ENCODE peak calls at places on chromosome 12, in nine cellular contexts. R is GM12865, E is cardiac muscle cell, P is heart right ventricle, J is lower lobe of right lung, H is omental fat pad, C is psoas muscle, I is tibial nerve, U is WERI-Rb-1. V is an unnamed sample.

GRCh38 chr12:12333407-12333831 is 16.6 kb downstream of the MANSC1 start:
- DNase-seq in P (no peak), H (no peak), J (no peak), C (no peak), R (no peak), E (no peak), U (no peak), I (no peak), V (no peak)

GRCh38 chr12:288687-289086 is 26.1 kb upstream of the SLC6A13 start:
- DNase-seq in I (no peak), J (no peak), H (no peak), U (no peak), C (no peak), R (no peak), P (no peak), E (no peak), V (no peak)

GRCh38 chr12:108768591-108769500 is 37.5 kb upstream of the CORO1C start:
- DNase-seq in C (no peak), R (peak; percentile 46), J (peak; percentile 82), E (peak; percentile 43), U (no peak), H (no peak), P (no peak), I (no peak), V (no peak)

GRCh38 chr12:88505696-88506095 is 74.6 kb downstream of the KITLG start:
- DNase-seq in J (no peak), I (no peak), C (no peak), H (no peak), P (no peak), E (no peak), R (no peak), U (no peak), V (no peak)

GRCh38 chr12:92208613-92209121 is 63.0 kb upstream of the BTG1 start:
- DNase-seq in J (no peak), U (peak; percentile 53), R (peak; percentile 77), P (peak; percentile 16), I (peak; percentile 12), C (no peak), E (peak; percentile 7), H (no peak), V (peak; percentile 25)

GRCh38 chr12:4108803-4109345 is 164.7 kb upstream of the CCND2 start:
- DNase-seq in R (no peak), P (no peak), C (no peak), J (no peak), E (no peak), U (no peak), H (no peak), I (no peak), V (no peak)

GRCh38 chr12:49548822-49549648 is 10.2 kb downstream of the KCNH3 start:
- DNase-seq in U (no peak), I (no peak), R (no peak), H (no peak), C (peak; percentile 67), J (no peak), E (peak; percentile 53), P (no peak), V (no peak)

GRCh38 chr12:119020377-119021360 is 39.3 kb downstream of the SRRM4 start:
- DNase-seq in C (no peak), R (peak; percentile 14), E (peak; percentile 81), I (no peak), U (peak; percentile 91), P (peak; percentile 30), H (no peak), J (peak; percentile 74), V (no peak)

GRCh38 chr12:75944097-75944904 is 87.3 kb downstream of the PHLDA1 start:
- DNase-seq in C (no peak), P (no peak), I (no peak), H (no peak), J (no peak), E (no peak), U (no peak), R (peak; percentile 70), V (no peak)

GRCh38 chr12:42789808-42790760 is 200.5 kb upstream of the PRICKLE1 start:
- DNase-seq in C (no peak), P (no peak), J (no peak), H (no peak), R (no peak), U (no peak), E (peak; percentile 93), I (no peak), V (no peak)

GRCh38 chr12:20696181-20696580 is 1.0 kb downstream of the SLCO1C1 start:
- DNase-seq in P (peak; percentile 59), I (peak; percentile 54), J (no peak), H (no peak), E (peak; percentile 7), C (peak; percentile 67), R (no peak), U (no peak), V (no peak)

GRCh38 chr12:18552829-18553228 is 185.0 kb downstream of the PLCZ1 start:
- DNase-seq in I (no peak), E (no peak), C (no peak), J (no peak), P (no peak), H (no peak), U (peak; percentile 23), R (no peak), V (no peak)

GRCh38 chr12:10722502-10722904 is 620 bp downstream of the YBX3 start:
- DNase-seq in E (peak; percentile 57), C (peak; percentile 80), U (peak; percentile 21), R (peak; percentile 66), H (no peak), I (no peak), P (peak; percentile 34), J (peak; percentile 68), V (no peak)

GRCh38 chr12:120688527-120689071 is 1.6 kb downstream of the MLEC start:
- DNase-seq in J (no peak), R (peak; percentile 34), E (peak; percentile 18), P (no peak), H (no peak), U (no peak), I (no peak), C (no peak), V (no peak)

GRCh38 chr12:120684523-120684932 is 2.4 kb upstream of the MLEC start:
- DNase-seq in C (no peak), H (no peak), E (no peak), J (no peak), U (no peak), P (no peak), R (peak; percentile 85), I (no peak), V (no peak)

GRCh38 chr12:120686151-120686689 is 729 bp upstream of the MLEC start:
- DNase-seq in J (peak; percentile 100), H (peak; percentile 92), P (peak; percentile 97), I (peak; percentile 92), R (peak; percentile 99), U (peak; percentile 98), E (peak; percentile 100), C (peak; percentile 99), V (peak; percentile 57)

GRCh38 chr12:120687570-120688289 is 781 bp downstream of the MLEC start:
- DNase-seq in I (no peak), J (peak; percentile 59), R (peak; percentile 59), P (peak; percentile 24), H (no peak), U (no peak), C (peak; percentile 58), E (peak; percentile 47), V (no peak)

GRCh38 chr12:120686690-120687569 is at the start of gene MLEC:
- DNase-seq in E (peak; percentile 98), C (peak; percentile 99), H (peak; percentile 97), I (peak; percentile 98), J (peak; percentile 98), U (peak; percentile 98), P (peak; percentile 98), R (peak; percentile 99), V (peak; percentile 92)
- TF ChIP-seq CTCF in E (no peak), C (no peak), H (no peak), I (no peak), J (peak; percentile 15), U (no peak), P (peak; percentile 49), R (peak; percentile 34), V (peak; percentile 22)

GRCh38 chr12:2384533-2385328 is 331.9 kb downstream of the CACNA1C start:
- DNase-seq in H (peak; percentile 10), P (peak; percentile 46), R (no peak), U (peak; percentile 43), C (no peak), E (no peak), J (no peak), I (peak; percentile 17), V (no peak)
- TF ChIP-seq CTCF in H (no peak), P (no peak), R (no peak), U (peak; percentile 31), C (no peak), E (peak; percentile 15), J (no peak), I (no peak), V (no peak)

GRCh38 chr12:114684098-114684869 is at the start of gene TBX3:
- DNase-seq in E (peak; percentile 98), H (peak; percentile 71), C (peak; percentile 97), I (peak; percentile 90), P (peak; percentile 93), U (peak; percentile 89), R (peak; percentile 87), J (peak; percentile 85), V (peak; percentile 39)
- TF ChIP-seq CTCF in E (peak; percentile 49), H (no peak), C (peak; percentile 49), I (no peak), P (peak; percentile 70), U (peak; percentile 23), R (peak; percentile 24), J (peak; percentile 48), V (peak; percentile 30)

GRCh38 chr12:26058818-26059217 is 66.0 kb downstream of the BHLHE41 start:
- DNase-seq in U (no peak), C (no peak), E (no peak), R (peak; percentile 18), H (no peak), I (no peak), J (no peak), P (no peak), V (no peak)

GRCh38 chr12:26062006-26062405 is 62.8 kb downstream of the BHLHE41 start:
- DNase-seq in R (no peak), U (no peak), C (no peak), H (no peak), J (no peak), P (no peak), I (no peak), E (no peak), V (no peak)

GRCh38 chr12:26056335-26056734 is 68.5 kb downstream of the BHLHE41 start:
- DNase-seq in J (no peak), H (no peak), I (no peak), C (no peak), R (no peak), P (no peak), U (no peak), E (no peak), V (no peak)

GRCh38 chr12:26055087-26055486 is 69.8 kb downstream of the BHLHE41 start:
- DNase-seq in U (no peak), C (no peak), H (no peak), J (no peak), E (no peak), I (no peak), R (no peak), P (no peak), V (no peak)

GRCh38 chr12:26058308-26058707 is 66.5 kb downstream of the BHLHE41 start:
- DNase-seq in J (no peak), U (no peak), P (no peak), E (no peak), C (no peak), I (no peak), R (peak; percentile 31), H (no peak), V (no peak)
- TF ChIP-seq CTCF in J (no peak), U (peak; percentile 13), P (no peak), E (no peak), C (no peak), I (no peak), R (no peak), H (no peak), V (no peak)